ENCODE peak calls at places on chromosomes 5 and 9, in seven cellular contexts. P is right lobe of liver, Q is stomach, M is HCT116, Y is fibroblast of lung, H is pancreas, E is AG09309. W is an unnamed sample.

GRCh38 chr9:4243877-4244812 is 55.7 kb downstream of the GLIS3 start:
- DNase-seq in P (no peak), Q (no peak), M (no peak), Y (no peak), H (no peak), E (no peak), W (peak; percentile 78)

GRCh38 chr5:79088507-79088906 is 18.9 kb downstream of the BHMT2 start:
- DNase-seq in P (no peak), Q (no peak), M (no peak), Y (no peak), H (no peak), E (no peak), W (no peak)

GRCh38 chr5:37787742-37788141 is 52.1 kb downstream of the GDNF start:
- DNase-seq in P (no peak), Q (no peak), M (no peak), Y (no peak), H (no peak), E (no peak), W (no peak)

GRCh38 chr5:164090358-164090757 is 584.9 kb downstream of the MAT2B start:
- DNase-seq in P (no peak), Q (no peak), M (no peak), Y (no peak), H (no peak), E (no peak), W (no peak)

GRCh38 chr5:157548513-157549282 is 26.9 kb downstream of the ADAM19 start:
- DNase-seq in P (no peak), Q (no peak), M (no peak), Y (peak; percentile 94), H (no peak), E (peak; percentile 95), W (no peak)

GRCh38 chr5:61884242-61884855 is 421.7 kb upstream of the KIF2A start:
- DNase-seq in P (no peak), Q (no peak), M (no peak), Y (no peak), H (no peak), E (no peak), W (no peak)

GRCh38 chr9:85431396-85432102 is 310.2 kb downstream of the AGTPBP1 start:
- DNase-seq in P (no peak), Q (no peak), M (no peak), Y (no peak), H (no peak), E (peak; percentile 45), W (peak; percentile 93)

GRCh38 chr5:10831416-10831815 is 70.4 kb upstream of the DAP start:
- DNase-seq in P (no peak), Q (no peak), M (no peak), Y (peak; percentile 94), H (no peak), E (peak; percentile 73), W (no peak)

GRCh38 chr5:151084363-151084762 is 3.5 kb upstream of the TNIP1 start:
- DNase-seq in P (no peak), Q (no peak), M (no peak), Y (no peak), H (no peak), E (peak; percentile 43), W (no peak)

GRCh38 chr9:106620081-106620480 is 242.9 kb upstream of the ZNF462 start:
- DNase-seq in P (no peak), Q (no peak), M (no peak), Y (no peak), H (no peak), E (no peak), W (no peak)

GRCh38 chr5:107154598-107154997 is 516.1 kb downstream of the EFNA5 start:
- DNase-seq in P (no peak), Q (no peak), M (no peak), Y (no peak), H (no peak), E (no peak), W (no peak)

GRCh38 chr9:74236857-74237256 is 260.3 kb upstream of the RORB start:
- DNase-seq in P (no peak), Q (no peak), M (no peak), Y (no peak), H (no peak), E (no peak), W (no peak)

GRCh38 chr9:113484258-113484730 is 20.8 kb downstream of the RGS3 start:
- DNase-seq in P (peak; percentile 89), Q (peak; percentile 84), M (no peak), Y (peak; percentile 28), H (peak; percentile 83), E (no peak), W (peak; percentile 57)

GRCh38 chr5:50292735-50293394 is 148.2 kb downstream of the EMB start:
- DNase-seq in P (peak; percentile 11), Q (no peak), M (no peak), Y (no peak), H (peak; percentile 12), E (no peak), W (no peak)

GRCh38 chr5:51433052-51433710 is 49.9 kb downstream of the ISL1 start:
- DNase-seq in P (no peak), Q (no peak), M (peak; percentile 18), Y (no peak), H (no peak), E (no peak), W (no peak)

GRCh38 chr9:133134419-133135190 is 13.6 kb upstream of the RALGDS start:
- DNase-seq in P (no peak), Q (no peak), M (no peak), Y (no peak), H (no peak), E (no peak), W (no peak)

GRCh38 chr9:130042406-130042930 is 521 bp downstream of the FNBP1 start:
- DNase-seq in P (peak; percentile 53), Q (peak; percentile 40), M (no peak), Y (no peak), H (peak; percentile 53), E (no peak), W (no peak)

GRCh38 chr5:7874639-7875038 is 5.7 kb downstream of the MTRR start:
- DNase-seq in P (no peak), Q (no peak), M (no peak), Y (no peak), H (no peak), E (no peak), W (no peak)
- H3K4me3 ChIP-seq in P (no peak overlapping the region), Q (no peak overlapping the region), M (no peak overlapping the region), Y (no peak overlapping the region), H (no peak overlapping the region), E (no peak overlapping the region), W (no peak overlapping the region)

GRCh38 chr9:125366676-125367075 is 105.0 kb downstream of the GAPVD1 start:
- DNase-seq in P (no peak), Q (no peak), M (no peak), Y (no peak), H (no peak), E (no peak), W (no peak)

GRCh38 chr9:125359011-125359410 is 97.4 kb downstream of the GAPVD1 start:
- DNase-seq in P (no peak), Q (no peak), M (no peak), Y (no peak), H (no peak), E (no peak), W (no peak)

GRCh38 chr9:125360621-125361020 is 99.0 kb downstream of the GAPVD1 start:
- DNase-seq in P (no peak), Q (no peak), M (no peak), Y (no peak), H (no peak), E (no peak), W (no peak)

GRCh38 chr9:125356032-125356431 is 94.4 kb downstream of the GAPVD1 start:
- DNase-seq in P (no peak), Q (no peak), M (no peak), Y (no peak), H (no peak), E (no peak), W (no peak)

DNA sequence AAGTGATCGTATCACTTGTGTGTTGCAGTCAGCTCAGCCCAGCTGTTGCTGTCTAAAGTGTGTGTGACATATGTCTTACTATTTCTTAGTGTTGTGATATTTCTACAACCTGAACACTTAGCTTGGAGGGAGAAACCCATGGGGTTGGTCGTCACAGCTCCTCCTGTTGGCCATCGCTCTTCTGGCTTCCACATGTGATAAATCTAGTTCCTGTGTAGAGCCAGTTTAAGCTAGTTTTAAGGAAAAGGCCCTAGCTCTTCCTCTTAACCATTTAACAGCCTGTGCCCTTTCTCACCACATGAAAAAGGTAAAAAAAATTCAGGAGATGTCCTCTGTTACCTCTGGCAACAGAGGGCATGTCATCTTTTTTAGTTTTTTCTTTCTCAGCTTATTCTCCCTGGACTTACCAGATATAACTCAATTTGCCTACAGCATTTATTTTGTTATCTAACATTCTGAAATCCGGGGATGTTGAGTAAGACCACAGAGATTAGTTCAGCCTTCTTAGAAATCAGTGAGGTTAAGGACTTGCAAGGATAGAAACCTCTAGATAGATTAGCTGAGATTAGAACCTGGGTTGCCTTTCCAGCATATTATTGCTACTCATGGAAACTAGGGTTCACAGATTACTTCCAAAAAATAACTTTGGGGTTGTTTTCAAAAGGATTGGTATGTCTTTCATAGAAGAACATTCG is 100.4 kb downstream of the GAPVD1 start:
- DNase-seq in P (no peak), Q (no peak), M (peak; percentile 10), Y (peak; percentile 47), H (no peak), E (no peak), W (no peak)
- TF ChIP-seq CTCF in P (peak; percentile 25), Q (no peak), M (no peak), Y (peak; percentile 26), H (no peak), E (peak; percentile 26), W (peak; percentile 50)

GRCh38 chr9:124468061-124468740 is 17.9 kb downstream of the ADGRD2 start:
- DNase-seq in P (no peak), Q (no peak), M (no peak), Y (no peak), H (no peak), E (no peak), W (no peak)
- H3K4me3 ChIP-seq in P (no peak overlapping the region), Q (no peak overlapping the region), M (no peak overlapping the region), Y (no peak overlapping the region), H (no peak overlapping the region), E (no peak overlapping the region), W (no peak overlapping the region)

GRCh38 chr5:66849803-66850202 is 253.6 kb downstream of the MAST4 start:
- DNase-seq in P (no peak), Q (no peak), M (no peak), Y (no peak), H (no peak), E (peak; percentile 20), W (no peak)

GRCh38 chr5:66856041-66856805 is 260.0 kb downstream of the MAST4 start:
- DNase-seq in P (no peak), Q (no peak), M (no peak), Y (no peak), H (no peak), E (no peak), W (no peak)

GRCh38 chr5:66850354-66851075 is 254.3 kb downstream of the MAST4 start:
- DNase-seq in P (no peak), Q (no peak), M (no peak), Y (peak; percentile 77), H (no peak), E (peak; percentile 23), W (no peak)

GRCh38 chr5:66851306-66851705 is 255.1 kb downstream of the MAST4 start:
- DNase-seq in P (no peak), Q (no peak), M (no peak), Y (no peak), H (no peak), E (no peak), W (no peak)

DNA sequence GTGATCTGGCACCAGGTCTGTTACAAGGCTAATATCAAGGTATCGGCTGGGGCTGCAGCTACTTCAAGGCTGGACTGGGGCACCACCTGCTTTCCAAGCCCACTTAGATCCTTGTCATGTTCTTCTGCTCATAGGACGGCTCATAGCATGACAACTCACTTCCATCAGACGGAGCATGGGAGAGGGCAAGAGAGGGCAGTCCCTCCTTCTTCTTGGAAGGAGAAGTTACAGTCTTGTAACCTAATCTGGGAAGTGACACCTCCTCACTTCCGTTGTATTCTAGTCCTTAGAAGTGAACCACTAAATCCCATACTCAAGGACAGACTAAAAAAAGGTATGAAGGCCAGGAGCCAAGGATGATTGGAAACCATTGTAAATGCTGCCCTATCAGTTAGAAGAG is 258.2 kb downstream of the MAST4 start:
- DNase-seq in P (no peak), Q (no peak), M (no peak), Y (no peak), H (no peak), E (no peak), W (no peak)
- TF ChIP-seq CTCF in P (no peak), Q (no peak), M (no peak), Y (no peak), H (no peak), E (no peak), W (no peak)